ENCODE peak calls at places on chromosome 13, in eight cellular contexts. K, O, S, M, W, I, B and Z are unnamed samples.

GRCh38 chr13:63979951-63980350 is 2564.3 kb upstream of the PCDH20 start:
- DNase-seq in W (no peak), K (no peak), B (no peak), I (no peak), S (no peak), O (no peak), M (no peak), Z (no peak)

GRCh38 chr13:36431204-36432105 is 840 bp upstream of the CCNA1 start:
- DNase-seq in O (no peak), I (no peak), K (no peak), W (peak), B (peak), M (peak), S (no peak), Z (peak)

GRCh38 chr13:37640499-37640898 is 41.9 kb upstream of the POSTN start:
- DNase-seq in I (no peak), B (no peak), K (no peak), O (no peak), W (peak), S (no peak), M (no peak), Z (no peak)

GRCh38 chr13:109871018-109871370 is 84.6 kb upstream of the IRS2 start:
- DNase-seq in W (no peak), M (no peak), B (no peak), K (no peak), I (no peak), O (no peak), S (no peak), Z (no peak)

GRCh38 chr13:109654341-109655205 is 131.8 kb downstream of the IRS2 start:
- DNase-seq in S (no peak), B (no peak), K (peak), I (no peak), W (no peak), M (no peak), O (no peak), Z (no peak)

GRCh38 chr13:86567119-86567518 is 767.9 kb upstream of the SLITRK6 start:
- DNase-seq in M (no peak), K (no peak), I (no peak), O (no peak), B (no peak), S (no peak), W (peak), Z (no peak)

GRCh38 chr13:94346261-94347019 is 133.0 kb downstream of the DCT start:
- DNase-seq in W (no peak), K (no peak), I (no peak), B (no peak), M (no peak), S (no peak), O (no peak), Z (no peak)

GRCh38 chr13:98651716-98652115 is 74.8 kb upstream of the STK24 start:
- DNase-seq in B (no peak), O (no peak), S (no peak), K (no peak), I (no peak), M (no peak), W (no peak), Z (no peak)

GRCh38 chr13:22060187-22060586 is 389.3 kb downstream of the FGF9 start:
- DNase-seq in I (no peak), W (no peak), S (no peak), K (no peak), O (no peak), B (no peak), M (no peak), Z (no peak)

GRCh38 chr13:98925949-98926348 is 51.9 kb downstream of the DOCK9 start:
- DNase-seq in K (no peak), B (no peak), W (no peak), O (no peak), I (no peak), S (no peak), M (no peak), Z (no peak)

GRCh38 chr13:28545583-28546333 is 50.8 kb upstream of the FLT1 start:
- DNase-seq in O (peak), B (no peak), W (no peak), M (no peak), K (no peak), I (no peak), S (no peak), Z (no peak)

GRCh38 chr13:84654654-84655244 is 772.5 kb upstream of the SLITRK1 start:
- DNase-seq in M (no peak), K (no peak), W (no peak), O (no peak), B (no peak), S (no peak), I (no peak), Z (no peak)

DNA sequence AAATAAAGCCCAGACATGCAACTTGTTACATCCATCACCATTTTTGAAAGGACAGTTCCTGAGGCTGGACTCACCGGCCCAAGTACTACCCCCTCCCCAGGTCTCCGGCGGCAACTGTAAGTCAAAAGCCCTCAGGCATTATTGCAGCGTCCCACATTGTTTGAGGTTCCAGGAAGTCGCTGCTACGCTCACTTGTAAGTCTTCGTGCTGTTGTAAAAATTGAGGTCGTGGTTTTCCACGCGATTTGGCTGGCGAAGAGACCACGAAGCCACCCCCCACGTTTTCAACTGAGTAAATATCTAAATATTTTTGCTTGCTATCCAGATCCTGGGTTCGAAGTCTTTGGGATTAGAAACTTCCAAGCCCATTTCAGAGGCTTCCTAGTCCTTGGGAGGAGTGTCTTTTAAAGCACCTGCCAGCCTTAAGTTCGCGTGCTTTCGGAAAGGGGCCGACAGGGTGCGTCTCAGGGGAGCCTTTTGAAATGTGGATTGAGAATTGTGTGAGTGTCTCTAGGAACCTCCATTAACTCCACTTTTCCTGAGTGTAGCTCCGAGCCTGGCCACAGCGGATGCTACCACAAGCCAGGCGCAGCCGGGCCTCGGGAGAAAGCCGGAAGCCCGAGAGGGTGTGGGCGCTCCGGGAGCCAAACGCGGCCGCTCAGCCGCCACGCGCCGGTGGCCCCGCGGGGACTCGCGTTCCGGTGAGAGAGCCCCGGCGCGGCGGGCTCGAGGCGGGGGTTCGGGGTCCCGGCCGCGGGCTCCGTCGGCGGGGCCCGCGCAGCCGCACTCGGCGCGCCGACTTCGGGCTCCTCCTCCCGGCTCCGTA is at the start of gene FNDC3A:
- DNase-seq in M (peak), W (peak), K (peak), O (peak), S (no peak), I (peak), B (peak), Z (peak)
- TF ChIP-seq CTCF in M (peak), W (no peak), K (no peak), O (no peak), S (peak), I (peak), B (no peak), Z (no peak)

DNA sequence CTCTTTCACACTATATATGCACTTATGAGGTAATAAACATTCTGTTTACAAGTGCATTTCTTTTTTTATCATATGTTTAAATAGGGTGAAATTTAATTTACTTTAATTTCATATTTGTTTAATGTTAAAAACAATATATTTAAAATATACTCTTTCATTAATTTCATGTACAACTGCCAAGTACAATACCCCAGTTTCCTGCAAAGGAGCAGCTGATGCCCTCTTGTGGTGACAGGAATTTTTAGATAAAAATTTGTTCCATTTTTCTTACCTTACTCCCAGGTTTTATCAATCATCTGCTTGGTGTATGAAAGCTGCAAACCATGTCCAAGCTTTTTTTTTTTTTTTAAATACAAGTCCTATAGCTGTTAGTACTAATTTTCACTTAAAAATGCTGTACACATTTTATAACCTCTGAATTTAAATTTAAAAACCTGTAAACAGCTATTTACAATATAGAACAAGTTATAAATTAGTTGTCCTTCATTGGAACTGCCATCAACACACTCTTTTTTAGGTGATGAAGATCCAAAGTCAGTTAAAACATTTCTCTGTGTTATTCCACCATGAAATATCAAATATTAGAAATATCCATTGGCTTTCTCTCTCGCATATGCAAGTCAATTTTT is 4.9 kb downstream of the PCDH20 start:
- DNase-seq in K (no peak), I (no peak), S (no peak), M (no peak), W (no peak), B (no peak), O (no peak), Z (no peak)
- TF ChIP-seq CTCF in K (no peak), I (peak), S (peak), M (no peak), W (peak), B (peak), O (peak), Z (peak)

GRCh38 chr13:39313721-39314120 is 275.5 kb downstream of the NHLRC3 start:
- DNase-seq in B (no peak), M (no peak), S (no peak), I (no peak), O (no peak), W (no peak), K (no peak), Z (no peak)
- TF ChIP-seq CTCF in B (no peak), M (no peak), S (no peak), I (no peak), O (no peak), W (no peak), K (no peak), Z (no peak)

GRCh38 chr13:79659161-79659560 is 178.2 kb downstream of the NDFIP2 start:
- DNase-seq in O (no peak), S (no peak), K (peak), B (no peak), I (peak), M (no peak), W (no peak), Z (no peak)

GRCh38 chr13:79663420-79663819 is 182.5 kb downstream of the NDFIP2 start:
- DNase-seq in K (no peak), I (no peak), B (no peak), S (no peak), O (no peak), W (no peak), M (no peak), Z (no peak)

GRCh38 chr13:79658333-79658975 is 177.5 kb downstream of the NDFIP2 start:
- DNase-seq in K (no peak), W (no peak), B (no peak), I (no peak), S (no peak), O (no peak), M (no peak), Z (no peak)

GRCh38 chr13:79662882-79663281 is 181.9 kb downstream of the NDFIP2 start:
- DNase-seq in K (no peak), S (no peak), W (no peak), M (no peak), I (peak), O (peak), B (no peak), Z (no peak)

DNA sequence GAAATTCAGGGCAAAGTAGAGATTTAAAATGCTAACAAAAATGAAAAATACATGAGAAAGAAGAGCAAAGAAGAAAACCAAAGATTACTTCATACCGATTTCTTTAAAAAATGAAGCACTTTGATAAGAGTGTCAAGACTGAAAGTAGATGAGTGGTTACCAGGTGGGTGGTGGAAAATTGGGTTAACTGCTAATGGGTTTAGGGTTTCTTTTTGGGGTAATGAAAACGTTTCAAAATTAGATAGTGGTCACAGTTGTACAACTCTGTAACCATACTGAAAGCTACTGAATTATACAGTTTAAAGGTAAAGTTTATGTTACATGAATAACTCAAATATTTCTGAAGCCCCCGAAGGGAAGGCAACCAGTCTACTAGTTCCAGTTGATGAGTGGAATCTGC is 179.4 kb downstream of the NDFIP2 start:
- DNase-seq in M (no peak), O (no peak), S (no peak), W (no peak), K (no peak), B (no peak), I (no peak), Z (no peak)
- TF ChIP-seq CTCF in M (no peak), O (no peak), S (no peak), W (no peak), K (no peak), B (no peak), I (no peak), Z (no peak)

DNA sequence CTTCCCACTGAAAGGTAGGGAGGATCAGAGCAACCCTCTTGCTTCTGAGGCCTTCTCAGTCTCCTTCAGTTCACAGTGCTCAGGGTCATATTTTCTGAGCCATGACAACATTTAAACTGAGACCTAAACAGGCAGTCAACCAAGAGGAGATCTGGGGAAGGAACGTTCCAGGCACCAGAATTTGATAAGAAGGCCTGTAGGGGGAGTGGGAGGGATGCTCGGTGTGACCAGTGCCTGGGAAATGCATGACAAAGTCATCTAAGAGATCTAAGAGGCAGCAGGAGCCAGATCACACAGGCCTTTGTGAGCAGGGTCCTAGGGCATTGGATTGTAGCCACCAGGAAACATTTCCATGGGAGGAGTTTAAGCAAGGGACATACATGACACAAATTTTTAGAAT is 71.6 kb downstream of the SHISA2 start:
- DNase-seq in K (no peak), B (no peak), O (no peak), I (no peak), W (peak), S (no peak), M (no peak), Z (peak)
- TF ChIP-seq CTCF in K (peak), B (no peak), O (no peak), I (peak), W (peak), S (peak), M (no peak), Z (no peak)

GRCh38 chr13:106375085-106375484 is 160.4 kb downstream of the EFNB2 start:
- DNase-seq in B (no peak), K (no peak), I (no peak), W (no peak), O (no peak), M (no peak), S (no peak), Z (no peak)
- TF ChIP-seq CTCF in B (no peak), K (no peak), I (no peak), W (no peak), O (no peak), M (no peak), S (no peak), Z (no peak)

DNA sequence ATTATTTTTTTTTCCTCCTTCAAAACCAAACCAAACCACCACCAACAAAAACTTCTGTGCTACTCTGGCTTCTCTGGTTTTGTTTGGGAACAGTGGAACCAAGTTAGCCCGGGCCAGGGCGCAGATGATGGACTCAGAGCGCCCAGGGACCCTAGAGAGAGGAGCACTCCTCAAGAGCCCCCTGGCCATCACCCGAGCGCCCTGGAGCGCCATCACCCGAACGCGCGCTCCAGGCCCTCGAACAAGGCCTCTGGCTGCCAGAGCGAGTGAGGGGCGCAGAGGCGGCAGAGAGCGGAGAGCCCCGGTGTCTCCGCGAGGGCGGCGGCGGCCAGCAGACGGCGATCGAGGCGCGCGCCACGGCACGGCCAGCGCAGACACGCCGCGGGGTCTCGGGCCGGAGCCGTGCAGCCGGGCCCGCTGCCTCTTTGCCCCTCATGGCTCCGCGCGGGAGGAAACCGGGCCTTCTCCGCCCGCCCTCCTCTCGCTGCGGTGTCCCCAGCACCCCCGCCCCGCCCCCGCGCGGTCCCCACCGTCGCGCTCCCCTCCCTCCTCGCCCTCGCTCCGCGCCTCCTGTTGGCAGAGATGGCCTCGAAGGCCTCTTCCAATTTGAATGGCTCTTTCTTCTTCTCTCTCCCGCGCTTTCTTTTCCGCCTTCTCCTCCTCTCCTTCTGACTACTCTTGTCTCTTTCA is 4.2 kb upstream of the SOX1 start:
- DNase-seq in S (no peak), I (no peak), O (no peak), B (no peak), W (peak), K (no peak), M (no peak), Z (no peak)
- TF ChIP-seq CTCF in S (no peak), I (peak), O (no peak), B (no peak), W (peak), K (no peak), M (no peak), Z (no peak)

DNA sequence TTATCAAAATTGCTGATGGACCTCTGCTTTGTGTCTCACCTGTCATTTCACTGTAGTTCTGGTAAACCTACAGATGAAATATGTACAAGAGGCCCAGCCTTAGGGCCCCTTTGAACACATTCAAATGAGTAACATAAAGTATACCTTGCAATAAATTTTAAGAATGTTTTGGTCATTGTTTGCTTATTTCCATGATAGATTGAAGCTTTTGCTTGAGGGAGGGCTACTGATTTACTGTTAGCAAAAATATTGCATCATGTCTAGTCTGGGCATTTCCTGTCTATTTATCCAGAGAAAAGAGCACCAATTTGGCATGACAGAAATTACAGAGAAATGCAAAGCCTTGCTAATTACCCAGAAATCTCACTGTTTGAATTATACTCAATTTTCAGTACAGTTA is 705.5 kb upstream of the PCDH9 start:
- DNase-seq in I (no peak), W (no peak), M (no peak), O (no peak), B (no peak), S (no peak), K (no peak), Z (no peak)
- TF ChIP-seq CTCF in I (no peak), W (no peak), M (no peak), O (no peak), B (no peak), S (no peak), K (no peak), Z (no peak)